ENCODE peak calls at places on chromosomes 11 and 22, in ten cellular contexts. G is IMR-90, J is caudate nucleus, V is neuronal stem cell, N is endothelial cell, H is T47D, B is lower leg skin, U is foreskin fibroblast, D is stomach, A is GM06990. O is an unnamed sample.

GRCh38 chr11:44235765-44236201 is 74.2 kb downstream of the ALX4 start:
- DNase-seq in G (peak), J (no peak), V (no peak), N (no peak), H (no peak), B (no peak), U (no peak), D (no peak), A (no peak), O (no peak)

GRCh38 chr22:19143967-19144400 is 467 bp downstream of the ESS2 start:
- DNase-seq in G (peak), J (no peak), V (no peak), N (no peak), H (no peak), B (no peak), U (no peak), D (no peak), A (no peak), O (no peak)

GRCh38 chr11:35515224-35515623 is 10.2 kb downstream of the PAMR1 start:
- DNase-seq in G (peak), J (no peak), V (no peak), N (no peak), H (no peak), B (no peak), U (peak), D (no peak), A (no peak), O (no peak)

GRCh38 chr11:82932564-82932963 is 31.0 kb downstream of the DDIAS start:
- DNase-seq in G (no peak), J (no peak), V (no peak), N (no peak), H (no peak), B (no peak), U (no peak), D (no peak), A (no peak), O (no peak)

GRCh38 chr11:86805873-86806310 is 5.5 kb downstream of the PRSS23 start:
- DNase-seq in G (no peak), J (no peak), V (no peak), N (no peak), H (no peak), B (no peak), U (no peak), D (no peak), A (no peak), O (no peak)

GRCh38 chr11:44178381-44178780 is 82.9 kb downstream of the EXT2 start:
- DNase-seq in G (peak), J (no peak), V (no peak), N (no peak), H (no peak), B (no peak), U (peak), D (no peak), A (no peak), O (no peak)

GRCh38 chr11:87290304-87290922 is 252.7 kb downstream of the TMEM135 start:
- DNase-seq in G (peak), J (no peak), V (peak), N (no peak), H (peak), B (no peak), U (peak), D (no peak), A (no peak), O (no peak)

GRCh38 chr11:8586805-8587204 is 7.2 kb downstream of the STK33 start:
- DNase-seq in G (no peak), J (no peak), V (no peak), N (no peak), H (no peak), B (no peak), U (no peak), D (no peak), A (no peak), O (no peak)

GRCh38 chr22:46373838-46374662 is 38.5 kb downstream of the TRMU start:
- DNase-seq in G (no peak), J (no peak), V (no peak), N (no peak), H (no peak), B (no peak), U (no peak), D (no peak), A (no peak), O (no peak)

GRCh38 chr11:110716361-110716760 is 4.1 kb upstream of the ARHGAP20 start:
- DNase-seq in G (peak), J (no peak), V (no peak), N (no peak), H (no peak), B (no peak), U (peak), D (no peak), A (no peak), O (no peak)

GRCh38 chr22:37610480-37611148 is 2.0 kb downstream of the GGA1 start:
- DNase-seq in G (no peak), J (no peak), V (no peak), N (no peak), H (no peak), B (no peak), U (no peak), D (no peak), A (no peak), O (no peak)

GRCh38 chr22:44890416-44891292 is 119.2 kb downstream of the PHF21B start:
- DNase-seq in G (no peak), J (no peak), V (no peak), N (no peak), H (no peak), B (peak), U (no peak), D (no peak), A (no peak), O (no peak)

GRCh38 chr11:128318856-128319474 is 268.4 kb downstream of the ETS1 start:
- DNase-seq in G (peak), J (no peak), V (no peak), N (no peak), H (no peak), B (no peak), U (no peak), D (no peak), A (peak), O (no peak)

GRCh38 chr11:9772218-9772617 is 108.3 kb downstream of the SWAP70 start:
- DNase-seq in G (no peak), J (no peak), V (no peak), N (no peak), H (no peak), B (peak), U (no peak), D (no peak), A (no peak), O (no peak)

GRCh38 chr11:92227233-92227593 is 2.6 kb downstream of the FAT3 start:
- DNase-seq in G (no peak), J (no peak), V (peak), N (peak), H (peak), B (no peak), U (no peak), D (no peak), A (no peak), O (no peak)

GRCh38 chr11:119094816-119095065 is 6.9 kb downstream of the DPAGT1 start:
- DNase-seq in G (peak), J (peak), V (peak), N (peak), H (peak), B (peak), U (peak), D (peak), A (peak), O (peak)

GRCh38 chr11:62710001-62710345 is 2.5 kb downstream of the GNG3 start:
- DNase-seq in G (no peak), J (no peak), V (no peak), N (no peak), H (no peak), B (no peak), U (no peak), D (peak), A (no peak), O (no peak)

O was measured in right atrium auricular region.